ENCODE peak calls at places on chromosome 9, in nine cellular contexts. Z, I, J, C, D, E, H, W and U are unnamed samples. For H3K27me3, the result is how much of the 10 kb centered on the place peaks cover.

GRCh38 chr9:132670816-132671371 is 630 bp downstream of the GTF3C4 start:
- DNase-seq in J (peak), C (peak), H (peak), I (peak), Z (no peak), D (no peak), E (no peak), W (peak), U (peak)

GRCh38 chr9:19216466-19216865 is 14.0 kb upstream of the DENND4C start:
- DNase-seq in H (peak), D (no peak), J (no peak), E (no peak), I (no peak), Z (no peak), C (no peak), W (no peak), U (no peak)

GRCh38 chr9:76433406-76433805 is 25.6 kb upstream of the GCNT1 start:
- DNase-seq in W (no peak), E (no peak), Z (no peak), C (no peak), H (no peak), J (no peak), D (peak), I (no peak), U (no peak)

GRCh38 chr9:95907794-95908193 is 32.3 kb downstream of the ERCC6L2 start:
- DNase-seq in Z (no peak), W (no peak), E (no peak), I (no peak), H (no peak), D (no peak), C (no peak), J (no peak), U (no peak)

GRCh38 chr9:99824378-99825157 is 2.9 kb downstream of the NR4A3 start:
- DNase-seq in E (no peak), Z (no peak), J (peak), I (no peak), C (peak), D (peak), W (no peak), H (peak), U (no peak)

GRCh38 chr9:71743217-71743705 is 25.1 kb downstream of the CEMIP2 start:
- DNase-seq in Z (no peak), I (no peak), J (no peak), W (no peak), H (no peak), E (no peak), D (peak), C (no peak), U (no peak)

GRCh38 chr9:133973111-133973790 is 18.9 kb downstream of the VAV2 start:
- DNase-seq in J (peak), W (no peak), H (no peak), D (no peak), Z (no peak), I (peak), E (no peak), C (peak), U (no peak)

GRCh38 chr9:101448680-101449070 is 13.1 kb upstream of the ALDOB start:
- DNase-seq in Z (no peak), C (no peak), E (no peak), J (no peak), W (no peak), D (no peak), H (no peak), I (no peak), U (no peak)

GRCh38 chr9:89037325-89037724 is 46.1 kb downstream of the S1PR3 start:
- DNase-seq in I (no peak), W (no peak), E (no peak), Z (no peak), H (no peak), D (peak), C (no peak), J (no peak), U (no peak)

GRCh38 chr9:32251539-32251938 is 132.9 kb upstream of the ACO1 start:
- DNase-seq in D (peak), Z (no peak), C (no peak), I (no peak), E (no peak), W (no peak), H (peak), J (no peak), U (peak)

GRCh38 chr9:35914307-35914807 is 5.1 kb downstream of the SPAAR start:
- DNase-seq in Z (no peak), D (peak), I (peak), C (no peak), H (peak), J (peak), W (no peak), E (no peak), U (no peak)

GRCh38 chr9:33170464-33171156 is 3.5 kb upstream of the B4GALT1 start:
- DNase-seq in J (peak), D (no peak), E (no peak), Z (peak), I (peak), W (peak), H (no peak), C (peak), U (no peak)

GRCh38 chr9:24011206-24011605 is 185.2 kb upstream of the ELAVL2 start:
- DNase-seq in C (no peak), Z (no peak), H (no peak), D (no peak), J (no peak), E (no peak), I (no peak), W (no peak), U (no peak)

GRCh38 chr9:93655621-93656425 is 79.4 kb downstream of the PHF2 start:
- DNase-seq in Z (peak), J (peak), I (peak), H (no peak), C (no peak), W (peak), D (no peak), E (no peak), U (no peak)

GRCh38 chr9:89036862-89037261 is 45.6 kb downstream of the S1PR3 start:
- DNase-seq in J (no peak), I (no peak), C (no peak), W (peak), H (no peak), D (no peak), Z (no peak), E (no peak), U (no peak)

GRCh38 chr9:92496401-92496800 is 14.1 kb upstream of the ASPN start:
- DNase-seq in H (no peak), I (no peak), Z (no peak), C (no peak), D (peak), W (no peak), J (no peak), E (no peak), U (no peak)

GRCh38 chr9:36864491-36865410 is 169.3 kb downstream of the PAX5 start:
- DNase-seq in H (no peak), J (peak), C (no peak), I (no peak), Z (no peak), E (no peak), W (no peak), D (no peak), U (no peak)

GRCh38 chr9:94904806-94905205 is 178.3 kb downstream of the AOPEP start:
- DNase-seq in W (no peak), I (no peak), D (no peak), Z (no peak), E (no peak), J (no peak), C (no peak), H (no peak), U (no peak)

GRCh38 chr9:135840539-135840938 is 66.8 kb downstream of the CAMSAP1 start:
- DNase-seq in I (no peak), W (no peak), C (no peak), Z (no peak), H (no peak), D (no peak), E (no peak), J (no peak), U (no peak)

GRCh38 chr9:85200726-85201402 is 531.3 kb downstream of the NTRK2 start:
- DNase-seq in D (peak), W (peak), C (no peak), I (no peak), J (no peak), E (no peak), Z (peak), H (no peak), U (peak)

GRCh38 chr9:89470239-89470638 is 27.7 kb downstream of the SEMA4D start:
- DNase-seq in H (no peak), Z (no peak), J (no peak), C (no peak), E (no peak), I (no peak), D (no peak), W (no peak), U (no peak)

GRCh38 chr9:101140728-101141127 is 112.2 kb downstream of the PLPPR1 start:
- DNase-seq in W (no peak), Z (no peak), J (no peak), E (no peak), C (no peak), I (no peak), D (no peak), H (peak), U (no peak)

GRCh38 chr9:116002624-116003023 is 151.0 kb upstream of the PAPPA start:
- DNase-seq in I (no peak), J (peak), C (no peak), D (peak), H (no peak), Z (no peak), E (no peak), W (no peak), U (peak)

GRCh38 chr9:73539881-73540280 is 388.2 kb downstream of the ANXA1 start:
- DNase-seq in H (no peak), D (no peak), I (no peak), J (no peak), W (no peak), C (no peak), Z (no peak), E (no peak), U (no peak)

GRCh38 chr9:125843646-125844045 is 96.5 kb downstream of the PBX3 start:
- DNase-seq in W (no peak), I (no peak), E (no peak), H (no peak), C (no peak), Z (no peak), D (peak), J (no peak), U (no peak)

GRCh38 chr9:98941946-98942523 is 1.7 kb upstream of the COL15A1 start:
- DNase-seq in J (no peak), E (no peak), D (no peak), C (no peak), I (no peak), Z (no peak), H (no peak), W (no peak), U (no peak)

GRCh38 chr9:90458485-90458884 is 184.1 kb downstream of the DIRAS2 start:
- DNase-seq in E (no peak), D (no peak), I (no peak), C (no peak), J (peak), H (peak), W (no peak), Z (no peak), U (no peak)

GRCh38 chr9:136078025-136078424 is 17.1 kb downstream of the NACC2 start:
- DNase-seq in D (no peak), W (no peak), J (peak), E (no peak), I (peak), Z (no peak), H (no peak), C (no peak), U (no peak)

GRCh38 chr9:127817881-127818434 is 15.3 kb downstream of the FPGS start:
- DNase-seq in W (no peak), C (no peak), H (no peak), I (no peak), D (no peak), E (no peak), Z (no peak), J (no peak), U (no peak)

GRCh38 chr9:14106699-14107098 is 207.2 kb downstream of the NFIB start:
- DNase-seq in Z (no peak), D (no peak), W (no peak), C (no peak), I (no peak), E (no peak), J (no peak), H (no peak), U (no peak)

GRCh38 chr9:69633716-69634115 is 38.5 kb downstream of the APBA1 start:
- DNase-seq in J (no peak), E (no peak), C (no peak), D (no peak), H (no peak), Z (no peak), W (no peak), I (no peak), U (no peak)

GRCh38 chr9:98791147-98792095 is 4.9 kb downstream of the ANKS6 start:
- DNase-seq in Z (peak), W (peak), J (no peak), I (peak), C (peak), H (peak), E (peak), D (peak), U (peak)

GRCh38 chr9:95841377-95841776 is 34.1 kb upstream of the ERCC6L2 start:
- DNase-seq in C (no peak), H (no peak), E (no peak), Z (no peak), W (no peak), J (no peak), D (no peak), I (no peak), U (no peak)

GRCh38 chr9:79883073-79883645 is 311.4 kb downstream of the TLE4 start:
- DNase-seq in D (no peak), J (no peak), H (no peak), E (no peak), Z (no peak), I (peak), C (peak), W (no peak), U (no peak)

GRCh38 chr9:127131871-127132270 is 9.4 kb upstream of the ANGPTL2 start:
- DNase-seq in W (no peak), I (no peak), C (no peak), D (peak), H (no peak), E (no peak), Z (no peak), J (no peak), U (peak)

GRCh38 chr9:112884721-112885120 is 6.0 kb downstream of the SLC46A2 start:
- DNase-seq in Z (no peak), H (no peak), E (no peak), I (no peak), W (no peak), D (no peak), C (no peak), J (no peak), U (peak)

GRCh38 chr9:112890106-112891081 is at the start of gene SLC46A2:
- DNase-seq in D (no peak), W (no peak), J (peak), H (no peak), Z (no peak), I (peak), E (no peak), C (no peak), U (no peak)

GRCh38 chr9:112886351-112886750 is 4.3 kb downstream of the SLC46A2 start:
- DNase-seq in C (no peak), J (no peak), I (no peak), H (no peak), E (no peak), W (no peak), D (no peak), Z (no peak), U (no peak)

GRCh38 chr9:112885324-112885723 is 5.4 kb downstream of the SLC46A2 start:
- DNase-seq in E (no peak), D (no peak), Z (no peak), C (no peak), H (no peak), J (no peak), W (no peak), I (no peak), U (no peak)

GRCh38 chr9:112887377-112887776 is 3.3 kb downstream of the SLC46A2 start:
- DNase-seq in I (no peak), H (peak), Z (no peak), D (no peak), W (no peak), E (no peak), J (no peak), C (no peak), U (no peak)
- TF ChIP-seq CTCF in I (no peak), H (peak), Z (no peak), D (peak), W (no peak), E (peak), J (no peak), C (no peak), U (no peak)

DNA sequence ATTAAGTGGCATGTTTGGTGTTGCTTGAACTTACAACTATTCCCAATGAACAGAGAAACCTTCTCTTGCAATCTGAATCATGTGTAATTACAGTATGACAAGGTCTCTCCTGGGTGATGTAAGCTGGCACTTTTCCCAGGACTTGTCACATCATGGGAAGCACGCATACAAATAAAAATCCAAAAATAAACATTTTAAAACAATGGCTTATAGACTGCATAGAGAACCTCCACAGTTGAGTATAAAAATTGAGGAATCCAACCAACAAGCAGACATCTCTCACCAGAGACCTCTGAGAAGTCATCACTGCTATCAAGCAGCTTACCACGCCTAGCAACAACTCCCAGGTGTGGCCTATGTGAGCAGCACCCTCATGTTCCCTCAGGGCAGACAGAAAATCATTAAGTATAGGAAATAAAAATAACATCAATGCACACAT is 3.9 kb downstream of the MLLT3 start:
- DNase-seq in I (no peak), D (peak), C (no peak), Z (no peak), J (no peak), H (no peak), E (no peak), W (no peak), U (peak)
- H3K4me3 ChIP-seq in I (no peak), D (no peak), C (no peak), Z (no peak), J (no peak), H (no peak), E (no peak), W (no peak), U (no peak)

GRCh38 chr9:34585946-34586705 is 3.4 kb downstream of the CNTFR start:
- DNase-seq in H (no peak), C (no peak), D (no peak), W (no peak), E (no peak), Z (no peak), I (no peak), J (peak), U (no peak)
- H3K27me3 ChIP-seq in H (under half), C (under half), D (half or more), W (half or more), E (half or more), Z (under half), I (under half), J (under half), U (half or more)

GRCh38 chr9:109893222-109893621 is 113.2 kb downstream of the PALM2AKAP2 start:
- DNase-seq in Z (no peak), I (no peak), H (no peak), E (no peak), W (no peak), J (no peak), D (peak), C (no peak), U (no peak)
- TF ChIP-seq CTCF in Z (no peak), I (no peak), H (no peak), E (no peak), W (no peak), J (no peak), D (no peak), C (no peak), U (no peak)

GRCh38 chr9:22446589-22446949 is at the start of gene DMRTA1:
- DNase-seq in J (peak), Z (peak), W (peak), H (no peak), E (no peak), D (peak), I (peak), C (peak), U (peak)
- H3K4me3 ChIP-seq in J (peak), Z (peak), W (peak), H (no peak), E (peak), D (peak), I (peak), C (peak), U (peak)

GRCh38 chr9:137145731-137146526 is 7.0 kb downstream of the GRIN1 start:
- DNase-seq in C (no peak), W (no peak), J (no peak), D (no peak), H (no peak), I (peak), Z (no peak), E (no peak), U (no peak)

GRCh38 chr9:137146527-137146918 is 7.6 kb downstream of the GRIN1 start:
- DNase-seq in D (no peak), C (no peak), I (peak), W (no peak), Z (no peak), E (no peak), J (no peak), H (no peak), U (no peak)

GRCh38 chr9:137141050-137141810 is 2.3 kb downstream of the GRIN1 start:
- DNase-seq in C (no peak), J (no peak), D (no peak), W (no peak), I (peak), Z (no peak), H (no peak), E (no peak), U (no peak)

GRCh38 chr9:137141976-137142936 is 3.3 kb downstream of the GRIN1 start:
- DNase-seq in J (peak), I (peak), C (no peak), W (no peak), D (no peak), E (no peak), Z (no peak), H (no peak), U (no peak)

DNA sequence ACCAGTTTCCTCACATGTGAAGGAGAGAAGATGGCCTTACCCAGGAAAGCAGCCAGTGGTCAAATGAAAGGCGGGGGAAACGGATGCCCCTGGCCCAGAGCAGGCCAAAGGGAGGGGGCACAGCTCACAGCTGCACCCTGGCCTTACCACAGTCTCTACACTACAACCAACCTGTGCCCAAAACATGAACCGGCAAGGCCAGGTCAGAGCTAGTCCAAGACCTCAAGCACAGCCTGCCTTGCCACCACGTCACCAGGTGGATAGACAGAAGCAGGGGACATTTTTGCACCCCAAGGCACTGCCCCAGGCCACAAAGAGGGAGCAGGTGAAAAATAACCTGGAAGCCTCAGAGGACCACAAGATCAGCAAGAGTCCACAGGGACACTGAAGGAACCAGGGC is 4.5 kb downstream of the GRIN1 start:
- DNase-seq in J (no peak), C (no peak), D (no peak), E (no peak), I (peak), Z (no peak), W (no peak), H (no peak), U (no peak)
- H3K27me3 ChIP-seq in J (under half), C (under half), D (under half), E (half or more), I (under half), Z (under half), W (half or more), H (half or more), U (under half)